ENCODE peak calls at places on chromosomes 12 and 14, in four cellular contexts. T is WTC11, F is A549, L is HepG2. V is an unnamed sample.

GRCh38 chr14:23984891-23985607 is 3.7 kb upstream of the DHRS4L2 start:
- DNase-seq in F (peak), T (no peak), L (peak), V (no peak)

GRCh38 chr14:87133073-87133815 is 859.7 kb downstream of the GALC start:
- DNase-seq in T (no peak), F (no peak), L (no peak), V (no peak)

GRCh38 chr14:75738192-75738591 is 77.1 kb downstream of the TTLL5 start:
- DNase-seq in T (no peak), L (no peak), F (no peak), V (no peak)

GRCh38 chr14:33030406-33030805 is 91.7 kb downstream of the NPAS3 start:
- DNase-seq in T (no peak), L (no peak), F (no peak), V (no peak)

GRCh38 chr12:121823727-121824115 is 19.9 kb downstream of the SETD1B start:
- DNase-seq in T (no peak), F (no peak), L (no peak), V (no peak)

GRCh38 chr14:89767861-89768268 is 186.7 kb downstream of the EFCAB11 start:
- DNase-seq in T (peak), L (peak), F (no peak), V (no peak)

GRCh38 chr14:104895786-104896642 is 28.7 kb upstream of the PLD4 start:
- DNase-seq in L (no peak), F (no peak), T (no peak), V (no peak)

GRCh38 chr14:103748539-103748867 is 32.9 kb downstream of the ZFYVE21 start:
- DNase-seq in T (no peak), L (no peak), F (no peak), V (no peak)

GRCh38 chr12:127272864-127273263 is 994.1 kb upstream of the TMEM132C start:
- DNase-seq in F (no peak), T (no peak), L (no peak), V (no peak)

GRCh38 chr12:59927041-59927440 is 331.2 kb downstream of the SLC16A7 start:
- DNase-seq in L (no peak), F (no peak), T (no peak), V (no peak)

GRCh38 chr12:68378859-68379628 is 46.9 kb upstream of the MDM1 start:
- DNase-seq in L (no peak), F (no peak), T (no peak), V (peak)

GRCh38 chr14:74314576-74314975 is 11.8 kb upstream of the ABCD4 start:
- DNase-seq in T (no peak), L (no peak), F (no peak), V (no peak)

GRCh38 chr12:85804663-85805062 is 31.5 kb downstream of the RASSF9 start:
- DNase-seq in T (no peak), F (no peak), L (no peak), V (no peak)

GRCh38 chr14:20578325-20578724 is 9.5 kb downstream of the RNASE11 start:
- DNase-seq in F (no peak), L (no peak), T (peak), V (no peak)

GRCh38 chr12:7859552-7859951 is 13.2 kb downstream of the SLC2A14 start:
- DNase-seq in L (no peak), F (no peak), T (no peak), V (no peak)

GRCh38 chr12:104467346-104467837 is 10.6 kb downstream of the CHST11 start:
- DNase-seq in T (no peak), F (no peak), L (no peak), V (peak)

GRCh38 chr12:6632026-6632978 is 3.5 kb downstream of the LPAR5 start:
- DNase-seq in T (no peak), F (no peak), L (no peak), V (no peak)

GRCh38 chr14:20110438-20110837 is at the start of gene OR4K17:
- DNase-seq in T (no peak), F (no peak), L (no peak), V (no peak)

DNA sequence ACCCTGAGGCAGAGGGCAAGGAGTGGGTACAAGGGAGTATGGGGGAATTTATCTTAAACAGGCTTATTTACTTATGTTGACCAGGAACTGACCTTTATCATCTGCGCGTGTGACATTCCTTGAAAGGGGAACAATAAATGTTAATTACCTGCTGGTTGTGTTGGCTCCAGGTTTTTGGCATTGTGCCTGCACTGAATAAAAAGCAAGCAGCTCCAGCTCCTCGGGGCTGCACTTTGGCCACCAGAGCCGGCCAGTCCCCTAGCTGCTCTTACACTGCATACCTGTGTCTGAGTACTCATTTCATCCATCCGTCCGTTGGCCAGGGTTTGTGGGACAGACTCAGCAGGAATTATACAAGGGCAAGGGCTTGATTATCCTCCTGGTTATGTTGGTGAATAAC is 68.8 kb upstream of the GTF2A1 start:
- DNase-seq in T (no peak), F (no peak), L (no peak), V (no peak)
- TF ChIP-seq NR3C1 in T (no peak), F (no peak), L (no peak), V (no peak)

GRCh38 chr12:990308-990648 is 745 bp upstream of the ERC1 start:
- DNase-seq in T (peak), F (peak), L (peak), V (peak)

GRCh38 chr12:989051-989450 is 2.0 kb upstream of the ERC1 start:
- DNase-seq in T (no peak), F (no peak), L (no peak), V (no peak)

GRCh38 chr12:990649-991349 is at the start of gene ERC1:
- DNase-seq in T (peak), F (peak), L (peak), V (peak)

GRCh38 chr12:988616-989015 is 2.4 kb upstream of the ERC1 start:
- DNase-seq in T (no peak), L (no peak), F (no peak), V (no peak)

GRCh38 chr12:989751-990278 is 1.2 kb upstream of the ERC1 start:
- DNase-seq in L (peak), F (peak), T (no peak), V (peak)
- TF ChIP-seq NR3C1 in L (no peak), F (no peak), T (no peak), V (no peak)

GRCh38 chr12:65830305-65830704 is 6.0 kb downstream of the HMGA2 start:
- DNase-seq in L (no peak), F (no peak), T (no peak), V (no peak)

GRCh38 chr12:65829716-65830115 is 5.4 kb downstream of the HMGA2 start:
- DNase-seq in F (no peak), L (no peak), T (no peak), V (no peak)

GRCh38 chr12:65826513-65827171 is 2.4 kb downstream of the HMGA2 start:
- DNase-seq in T (no peak), L (no peak), F (peak), V (no peak)

GRCh38 chr12:65827827-65828231 is 3.5 kb downstream of the HMGA2 start:
- DNase-seq in F (no peak), T (no peak), L (peak), V (no peak)

DNA sequence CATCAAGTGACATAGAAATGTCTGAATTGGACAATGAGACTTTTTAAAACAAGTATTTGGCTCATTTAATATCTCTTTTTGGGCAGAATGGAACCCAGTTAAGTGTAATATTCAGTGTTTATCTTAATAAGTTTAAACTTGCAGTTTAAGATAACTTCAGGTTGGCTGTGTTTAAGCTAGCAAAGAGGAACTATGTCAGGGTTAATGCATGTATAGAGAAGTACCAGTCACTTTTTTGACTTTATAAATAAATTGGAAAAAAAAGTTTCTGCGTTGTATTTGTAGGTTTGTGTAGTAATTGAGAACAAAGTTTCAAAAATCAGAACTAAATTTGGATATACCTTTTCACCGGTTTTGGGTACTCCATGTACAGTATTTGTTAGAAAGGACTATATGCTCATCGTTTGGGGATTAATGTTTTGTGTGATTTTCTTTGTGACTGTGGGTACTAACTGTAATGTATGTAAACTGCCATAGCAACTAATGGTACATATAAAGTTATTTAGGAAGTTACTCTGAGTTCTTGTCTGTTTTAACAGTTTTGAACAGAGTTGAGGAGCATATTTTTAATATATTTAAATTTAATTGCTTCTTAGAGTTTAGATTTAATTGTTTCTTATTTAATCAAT is 4.5 kb downstream of the HMGA2 start:
- DNase-seq in F (no peak), L (no peak), T (no peak), V (no peak)
- TF ChIP-seq NR3C1 in F (no peak), L (no peak), T (no peak), V (no peak)

DNA sequence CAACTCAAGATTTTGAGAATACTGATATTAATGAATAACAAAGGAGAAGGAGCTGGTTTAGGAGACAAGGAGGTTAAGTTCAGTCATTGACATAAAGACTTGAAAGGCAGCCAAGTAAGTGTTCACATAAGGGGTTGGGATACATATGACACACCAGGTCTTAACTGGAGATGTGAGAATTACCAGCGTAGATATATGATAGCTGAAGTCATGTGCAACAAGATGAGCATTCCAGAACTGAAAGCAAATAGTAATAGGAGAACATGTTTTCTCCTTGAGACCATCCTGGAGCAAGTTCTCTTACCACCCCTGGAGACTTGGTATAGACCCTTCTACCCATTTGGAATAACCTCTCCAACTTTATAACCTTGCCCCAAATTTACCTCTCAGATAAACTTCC is 43.3 kb upstream of the NPFF start:
- DNase-seq in T (no peak), L (no peak), F (no peak), V (no peak)
- TF ChIP-seq NR3C1 in T (no peak), L (no peak), F (no peak), V (no peak)

V was measured in K562.